ENCODE peak calls at places on chromosomes 3 and 15, in eight cellular contexts. B is stimulated activated CD8-positive, alpha-beta memory T cell treated with anti-CD3 and anti-CD28 coated beads, Interleukin-4, amount 100 ng/mL, for 4 hours; U is GM23248; T is NCI-H1105; A is breast epithelium; J is progenitor cell of endocrine pancreas; H is NCI-H1436; L is T-helper 17 cell. Y is an unnamed sample.

GRCh38 chr3:171155122-171155700 is 128.7 kb upstream of the SLC2A2 start:
- DNase-seq in L (no peak), A (no peak), T (no peak), J (no peak), H (no peak), B (no peak), U (no peak), Y (no peak)

GRCh38 chr3:59418836-59419235 is 369.0 kb upstream of the CFAP20DC start:
- DNase-seq in H (no peak), A (no peak), J (no peak), L (no peak), B (no peak), U (no peak), T (no peak), Y (no peak)

GRCh38 chr15:34046471-34047145 is 7.6 kb upstream of the AVEN start:
- DNase-seq in J (no peak), L (no peak), U (no peak), H (no peak), A (no peak), B (no peak), T (no peak), Y (no peak)

GRCh38 chr3:85589145-85589544 is 630.4 kb downstream of the CADM2 start:
- DNase-seq in B (no peak), L (no peak), T (no peak), A (no peak), H (no peak), U (peak), J (no peak), Y (peak)

GRCh38 chr3:60086811-60087210 is 1037.0 kb upstream of the CFAP20DC start:
- DNase-seq in L (no peak), T (no peak), U (peak), J (no peak), B (no peak), A (no peak), H (no peak), Y (peak)

GRCh38 chr3:108091498-108092259 is 848 bp upstream of the CD47 start:
- DNase-seq in H (no peak), U (no peak), L (peak), A (no peak), T (no peak), B (no peak), J (no peak), Y (no peak)

GRCh38 chr3:122802323-122802722 is 7.5 kb downstream of the SLC49A4 start:
- DNase-seq in J (no peak), A (no peak), T (no peak), B (no peak), L (no peak), H (no peak), U (no peak), Y (no peak)

GRCh38 chr3:73365756-73366397 is 258.9 kb downstream of the PDZRN3 start:
- DNase-seq in U (peak), A (peak), T (no peak), J (no peak), H (no peak), L (no peak), B (no peak), Y (peak)

GRCh38 chr15:68421798-68422402 is 10.1 kb downstream of the ITGA11 start:
- DNase-seq in T (no peak), L (no peak), J (no peak), U (peak), H (no peak), A (peak), B (no peak), Y (no peak)

GRCh38 chr15:22979699-22980188 is 424 bp downstream of the CYFIP1 start:
- DNase-seq in L (no peak), H (no peak), U (peak), A (no peak), B (no peak), J (peak), T (no peak), Y (peak)

Y was measured in iris pigment epithelial cell.